ENCODE peak calls at places on chromosomes 16 and 17, in four cellular contexts. J is substantia nigra, B is Right ventricle myocardium superior, C is lower lobe of right lung. U is an unnamed sample.

GRCh38 chr17:67442787-67443624 is 65.9 kb downstream of the PITPNC1 start:
- DNase-seq in B (no peak), J (no peak), C (no peak), U (no peak)

GRCh38 chr17:66466933-66467367 is 164.5 kb downstream of the PRKCA start:
- DNase-seq in C (no peak), B (no peak), J (no peak), U (no peak)

GRCh38 chr17:75474736-75475135 is 18.3 kb downstream of the TMEM94 start:
- DNase-seq in C (no peak), J (no peak), B (no peak), U (no peak)

GRCh38 chr16:4994719-4995434 is 36.7 kb downstream of the SEC14L5 start:
- DNase-seq in B (no peak), J (peak), C (no peak), U (peak)

GRCh38 chr17:43018008-43018853 is 4.0 kb downstream of the VAT1 start:
- DNase-seq in B (no peak), C (no peak), J (no peak), U (peak)

GRCh38 chr16:19382887-19383816 is 34.5 kb upstream of the TMC5 start:
- DNase-seq in C (peak), B (no peak), J (peak), U (peak)

GRCh38 chr17:45823598-45823997 is 21.1 kb upstream of the SPPL2C start:
- DNase-seq in B (no peak), J (no peak), C (no peak), U (no peak)

GRCh38 chr17:50682938-50683337 is 24.8 kb downstream of the ANKRD40 start:
- DNase-seq in J (no peak), C (no peak), B (no peak), U (no peak)

GRCh38 chr17:61808442-61808841 is 54.9 kb downstream of the BRIP1 start:
- DNase-seq in C (no peak), B (no peak), J (no peak), U (no peak)

GRCh38 chr17:67414559-67414958 is 37.5 kb downstream of the PITPNC1 start:
- DNase-seq in B (no peak), C (no peak), J (no peak), U (no peak)

GRCh38 chr17:32546031-32546444 is 59.2 kb downstream of the CDK5R1 start:
- DNase-seq in J (peak), C (no peak), B (no peak), U (peak)

GRCh38 chr17:57954421-57955182 is 610 bp downstream of the CUEDC1 start:
- DNase-seq in C (peak), J (peak), B (peak), U (peak)

GRCh38 chr16:68760671-68761275 is 23.7 kb downstream of the CDH1 start:
- DNase-seq in B (no peak), C (no peak), J (peak), U (peak)

GRCh38 chr17:48045270-48046001 is 2.7 kb upstream of the NFE2L1 start:
- DNase-seq in C (no peak), B (no peak), J (no peak), U (no peak)

U was measured in midbrain.